ENCODE peak calls at places on chromosomes 3 and 15, in eight cellular contexts. E is endothelial cell of umbilical vein, C is HCT116, S is A549, Z is GM12878, Q is K562, G is HepG2, W is H1. H is an unnamed sample.

GRCh38 chr3:162491957-162492356 is 995.3 kb downstream of the OTOL1 start:
- DNase-seq in E (no peak), C (no peak), S (peak; percentile 30), Z (no peak), Q (no peak), G (no peak), W (no peak), H (no peak)

GRCh38 chr3:158382479-158382878 is 188.5 kb upstream of the MLF1 start:
- DNase-seq in E (no peak), C (no peak), S (no peak), Z (no peak), Q (no peak), G (no peak), W (no peak), H (no peak)

GRCh38 chr3:9678493-9678892 is 25.1 kb upstream of the CPNE9 start:
- DNase-seq in E (peak; percentile 7), C (no peak), S (no peak), Z (no peak), Q (no peak), G (no peak), W (no peak), H (no peak)

GRCh38 chr15:101088311-101088710 is 163.5 kb downstream of the CHSY1 start:
- DNase-seq in E (no peak), C (no peak), S (no peak), Z (no peak), Q (no peak), G (no peak), W (no peak), H (peak; percentile 34)

GRCh38 chr3:9452417-9452816 is 55.0 kb downstream of the SETD5 start:
- DNase-seq in E (no peak), C (no peak), S (no peak), Z (no peak), Q (no peak), G (no peak), W (no peak), H (no peak)

GRCh38 chr15:36221992-36222391 is 357.4 kb upstream of the CDIN1 start:
- DNase-seq in E (no peak), C (peak; percentile 7), S (no peak), Z (no peak), Q (no peak), G (no peak), W (no peak), H (peak; percentile 1)

GRCh38 chr3:122383915-122384697 is at the start of gene FAM162A:
- DNase-seq in E (peak; percentile 96), C (peak; percentile 88), S (peak; percentile 95), Z (peak; percentile 83), Q (peak; percentile 85), G (peak; percentile 90), W (peak; percentile 84), H (peak; percentile 97)

GRCh38 chr15:80563372-80563997 is 131.6 kb upstream of the ABHD17C start:
- DNase-seq in E (no peak), C (no peak), S (no peak), Z (no peak), Q (no peak), G (no peak), W (no peak), H (peak; percentile 36)

GRCh38 chr15:46091860-46092450 is 457.1 kb downstream of the SQOR start:
- DNase-seq in E (peak; percentile 30), C (peak; percentile 4), S (peak; percentile 27), Z (no peak), Q (peak; percentile 12), G (peak; percentile 12), W (peak; percentile 15), H (peak; percentile 57)

GRCh38 chr3:100957407-100958100 is 35.7 kb downstream of the ABI3BP start:
- DNase-seq in E (no peak), C (no peak), S (no peak), Z (no peak), Q (no peak), G (no peak), W (no peak), H (no peak)

GRCh38 chr15:43488790-43489585 is 4.0 kb downstream of the TP53BP1 start:
- DNase-seq in E (peak; percentile 25), C (no peak), S (no peak), Z (no peak), Q (no peak), G (no peak), W (no peak), H (peak; percentile 27)

GRCh38 chr3:7506606-7507180 is 645.8 kb downstream of the GRM7 start:
- DNase-seq in E (peak; percentile 55), C (no peak), S (no peak), Z (no peak), Q (no peak), G (no peak), W (no peak), H (no peak)

GRCh38 chr3:27467545-27467944 is 16.6 kb downstream of the SLC4A7 start:
- DNase-seq in E (peak; percentile 70), C (no peak), S (peak; percentile 57), Z (no peak), Q (peak; percentile 18), G (peak; percentile 28), W (no peak), H (peak; percentile 53)

GRCh38 chr3:190385835-190386688 is 1.9 kb upstream of the CLDN16 start:
- DNase-seq in E (peak; percentile 90), C (peak; percentile 85), S (peak; percentile 88), Z (no peak), Q (no peak), G (peak; percentile 53), W (no peak), H (peak; percentile 60)

GRCh38 chr3:169327969-169328368 is 335.5 kb downstream of the MECOM start:
- DNase-seq in E (no peak), C (no peak), S (peak; percentile 31), Z (no peak), Q (no peak), G (peak; percentile 16), W (no peak), H (peak; percentile 37)

GRCh38 chr3:49757197-49757596 is 29.1 kb downstream of the IP6K1 start:
- DNase-seq in E (no peak), C (no peak), S (no peak), Z (no peak), Q (no peak), G (no peak), W (no peak), H (no peak)

GRCh38 chr3:16665282-16665741 is 60.1 kb upstream of the DAZL start:
- DNase-seq in E (no peak), C (peak; percentile 43), S (peak; percentile 26), Z (no peak), Q (no peak), G (no peak), W (no peak), H (peak; percentile 83)

GRCh38 chr3:185150561-185150960 is 2.3 kb downstream of the C3orf70 start:
- DNase-seq in E (no peak), C (no peak), S (no peak), Z (no peak), Q (no peak), G (no peak), W (no peak), H (no peak)

GRCh38 chr15:61489571-61489970 is 260.5 kb upstream of the RORA start:
- DNase-seq in E (no peak), C (no peak), S (no peak), Z (no peak), Q (no peak), G (no peak), W (no peak), H (no peak)

GRCh38 chr15:59686389-59686788 is 2.7 kb downstream of the BNIP2 start:
- DNase-seq in E (no peak), C (no peak), S (no peak), Z (peak; percentile 36), Q (no peak), G (no peak), W (no peak), H (peak; percentile 83)
- TF ChIP-seq MAX in E (no peak), C (no peak), S (no peak), Z (no peak), Q (no peak), G (no peak), W (no peak), H (peak; percentile 84)

GRCh38 chr3:57555738-57556458 is at the start of gene PDE12:
- DNase-seq in E (peak; percentile 89), C (peak; percentile 90), S (peak; percentile 93), Z (peak; percentile 95), Q (peak; percentile 76), G (peak; percentile 88), W (peak; percentile 46), H (peak; percentile 92)
- TF ChIP-seq POLR2A in E (peak; percentile 90), C (peak; percentile 77), S (peak; percentile 51), Z (peak; percentile 98), Q (peak; percentile 93), G (peak; percentile 93), W (peak; percentile 39), H (peak; percentile 79)

GRCh38 chr3:183503738-183504137 is 51.8 kb downstream of the KLHL6 start:
- DNase-seq in E (no peak), C (no peak), S (no peak), Z (no peak), Q (no peak), G (no peak), W (no peak), H (no peak)
- TF ChIP-seq MAX in E (no peak), C (no peak), S (no peak), Z (no peak), Q (no peak), G (no peak), W (no peak), H (no peak)

GRCh38 chr15:41971893-41972340 is 440 bp downstream of the EHD4 start:
- DNase-seq in E (peak; percentile 26), C (no peak), S (no peak), Z (no peak), Q (peak; percentile 56), G (peak; percentile 7), W (no peak), H (no peak)

GRCh38 chr15:41970456-41970855 is 1.9 kb downstream of the EHD4 start:
- DNase-seq in E (no peak), C (no peak), S (no peak), Z (no peak), Q (no peak), G (no peak), W (no peak), H (no peak)

GRCh38 chr15:41969851-41970431 is 2.4 kb downstream of the EHD4 start:
- DNase-seq in E (peak; percentile 41), C (no peak), S (no peak), Z (peak; percentile 88), Q (no peak), G (no peak), W (no peak), H (peak; percentile 21)

GRCh38 chr15:41971089-41971892 is 1.1 kb downstream of the EHD4 start:
- DNase-seq in E (peak; percentile 83), C (peak; percentile 19), S (peak; percentile 43), Z (peak; percentile 89), Q (peak; percentile 60), G (peak; percentile 61), W (no peak), H (peak; percentile 78)

DNA sequence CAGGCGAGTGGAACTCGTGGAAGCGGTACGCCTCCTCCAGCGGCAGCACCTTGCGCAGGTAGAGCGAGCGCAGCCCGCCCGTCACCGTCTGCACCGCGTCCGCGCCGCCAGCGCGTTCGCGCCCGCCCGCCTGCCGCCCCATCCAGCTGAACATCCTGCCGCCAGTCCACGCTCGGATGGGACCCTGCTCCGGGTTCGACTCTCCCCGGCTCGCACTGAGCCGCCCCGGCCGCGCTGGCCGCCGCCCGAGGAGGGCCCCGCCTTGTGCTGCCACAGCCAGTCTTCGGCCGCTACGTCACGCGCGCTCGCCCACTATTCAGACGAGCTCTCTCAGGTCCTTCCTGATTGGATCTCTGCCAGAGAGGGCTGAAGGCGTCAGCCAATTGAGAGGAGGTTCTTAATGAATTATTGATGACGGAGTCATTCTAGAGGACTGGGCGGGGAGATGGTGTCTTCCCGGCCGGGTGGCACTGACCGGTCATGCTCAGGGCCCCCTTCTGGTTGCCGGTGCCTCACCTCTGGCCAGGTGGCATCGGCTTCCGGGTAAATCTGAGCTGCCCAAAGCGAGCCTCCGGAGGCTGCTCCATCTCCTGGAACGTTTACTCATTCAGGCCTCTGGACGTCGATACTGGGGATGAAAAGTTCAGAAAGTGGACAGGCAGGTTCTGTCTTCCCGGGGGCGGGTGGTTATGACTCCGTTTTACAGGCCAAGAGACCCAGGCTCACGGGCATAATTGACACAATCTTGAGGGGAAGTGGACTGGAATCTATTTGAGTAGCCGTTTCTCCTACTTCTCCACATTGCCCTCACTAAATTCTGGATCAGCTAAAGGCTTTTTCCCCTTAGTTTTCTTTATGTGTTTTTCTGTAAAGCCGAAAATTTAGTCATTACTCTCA is at the start of gene EHD4:
- DNase-seq in E (peak; percentile 98), C (peak; percentile 99), S (peak; percentile 98), Z (peak; percentile 92), Q (peak; percentile 98), G (peak; percentile 100), W (peak; percentile 94), H (peak; percentile 98)
- TF ChIP-seq POLR2A in E (peak; percentile 98), C (peak; percentile 62), S (peak; percentile 68), Z (peak; percentile 96), Q (peak; percentile 84), G (peak; percentile 77), W (peak; percentile 81), H (peak; percentile 86)

H was measured in NB4.